ENCODE peak calls at places on chromosomes 11 and 22, in six cellular contexts. C is substantia nigra, N is AML-193, H is Caki2, O is AG08396, G is cerebellum. Z is an unnamed sample.

GRCh38 chr11:69170704-69171103 is 15.0 kb downstream of the SMIM38 start:
- DNase-seq in C (no peak), N (no peak), H (no peak), O (no peak), G (no peak), Z (no peak)

GRCh38 chr22:50153056-50153755 is 17.3 kb upstream of the PANX2 start:
- DNase-seq in C (no peak), N (no peak), H (no peak), O (no peak), G (no peak), Z (no peak)

GRCh38 chr11:65476632-65477270 is 22.1 kb upstream of the MALAT1 start:
- DNase-seq in C (no peak), N (no peak), H (no peak), O (no peak), G (no peak), Z (no peak)

GRCh38 chr22:31895317-31896133 is 48.8 kb upstream of the YWHAH start:
- DNase-seq in C (no peak), N (no peak), H (no peak), O (no peak), G (no peak), Z (no peak)

GRCh38 chr11:44174846-44175245 is 79.4 kb downstream of the EXT2 start:
- DNase-seq in C (no peak), N (no peak), H (no peak), O (no peak), G (no peak), Z (no peak)

GRCh38 chr11:17476317-17477083 is at the start of gene ABCC8:
- DNase-seq in C (peak; percentile 85), N (no peak), H (no peak), O (no peak), G (peak; percentile 61), Z (peak; percentile 28)

GRCh38 chr11:35688023-35688422 is 25.4 kb downstream of the TRIM44 start:
- DNase-seq in C (no peak), N (no peak), H (no peak), O (no peak), G (no peak), Z (no peak)

GRCh38 chr11:94224078-94224477 is 80.3 kb upstream of the IZUMO1R start:
- DNase-seq in C (no peak), N (no peak), H (no peak), O (no peak), G (no peak), Z (no peak)

GRCh38 chr11:129618046-129618569 is 197.5 kb upstream of the TMEM45B start:
- DNase-seq in C (no peak), N (no peak), H (no peak), O (no peak), G (no peak), Z (no peak)

GRCh38 chr11:70074701-70075100 is 3.4 kb upstream of the ANO1 start:
- DNase-seq in C (no peak), N (no peak), H (no peak), O (no peak), G (no peak), Z (no peak)

GRCh38 chr22:26466196-26466595 is 17.4 kb downstream of the HPS4 start:
- DNase-seq in C (peak; percentile 72), N (no peak), H (no peak), O (no peak), G (peak; percentile 92), Z (no peak)

GRCh38 chr11:114033572-114033971 is 25.9 kb upstream of the ZBTB16 start:
- DNase-seq in C (no peak), N (no peak), H (no peak), O (no peak), G (no peak), Z (no peak)

GRCh38 chr22:47049078-47049609 is 286.7 kb downstream of the TBC1D22A start:
- DNase-seq in C (no peak), N (no peak), H (no peak), O (no peak), G (no peak), Z (no peak)

GRCh38 chr11:2689551-2690260 is 10.1 kb downstream of the KCNQ1OT1 start:
- DNase-seq in C (no peak), N (no peak), H (no peak), O (no peak), G (no peak), Z (no peak)

GRCh38 chr11:119318240-119319135 is 1.6 kb upstream of the MCAM start:
- DNase-seq in C (peak; percentile 72), N (no peak), H (no peak), O (peak; percentile 51), G (no peak), Z (no peak)

GRCh38 chr22:44442856-44443595 is 55.0 kb downstream of the RTL6 start:
- DNase-seq in C (no peak), N (no peak), H (no peak), O (no peak), G (no peak), Z (peak; percentile 25)

GRCh38 chr11:363948-364761 is 5.1 kb upstream of the B4GALNT4 start:
- DNase-seq in C (no peak), N (no peak), H (peak; percentile 35), O (peak; percentile 64), G (no peak), Z (no peak)

GRCh38 chr22:36926721-36927435 is 13.4 kb downstream of the CSF2RB start:
- DNase-seq in C (no peak), N (no peak), H (no peak), O (no peak), G (no peak), Z (no peak)

GRCh38 chr11:89175796-89176195 is 1.9 kb upstream of the TYR start:
- DNase-seq in C (no peak), N (no peak), H (no peak), O (no peak), G (no peak), Z (no peak)

GRCh38 chr22:36258750-36259619 is 6.1 kb downstream of the APOL1 start:
- DNase-seq in C (peak; percentile 46), N (no peak), H (no peak), O (no peak), G (no peak), Z (peak; percentile 69)

GRCh38 chr22:25700996-25701815 is 40.8 kb upstream of the MYO18B start:
- DNase-seq in C (peak; percentile 8), N (no peak), H (no peak), O (peak; percentile 28), G (no peak), Z (no peak)

GRCh38 chr11:82239498-82239897 is 494.2 kb downstream of the FAM181B start:
- DNase-seq in C (no peak), N (no peak), H (no peak), O (no peak), G (no peak), Z (no peak)

GRCh38 chr11:2271077-2271326 is 614 bp upstream of the ASCL2 start:
- DNase-seq in C (no peak), N (peak; percentile 43), H (no peak), O (no peak), G (no peak), Z (peak; percentile 2)

GRCh38 chr11:122045181-122045586 is 70.8 kb downstream of the BLID start:
- DNase-seq in C (no peak), N (no peak), H (no peak), O (peak; percentile 17), G (no peak), Z (no peak)

GRCh38 chr22:39174498-39175120 is 22.1 kb upstream of the CBX7 start:
- DNase-seq in C (peak; percentile 58), N (no peak), H (peak; percentile 90), O (peak; percentile 87), G (no peak), Z (peak; percentile 100)

GRCh38 chr22:43854151-43854785 is 8.0 kb downstream of the SULT4A1 start:
- DNase-seq in C (no peak), N (no peak), H (no peak), O (no peak), G (no peak), Z (no peak)

GRCh38 chr11:124612567-124613245 is 1.5 kb downstream of the PANX3 start:
- DNase-seq in C (no peak), N (no peak), H (no peak), O (peak; percentile 18), G (no peak), Z (peak; percentile 23)

GRCh38 chr11:2207212-2207611 is 35.6 kb upstream of the TH start:
- DNase-seq in C (no peak), N (no peak), H (no peak), O (no peak), G (no peak), Z (peak; percentile 1)

GRCh38 chr11:71204748-71205664 is 47.4 kb downstream of the SHANK2 start:
- DNase-seq in C (no peak), N (no peak), H (no peak), O (no peak), G (no peak), Z (no peak)

GRCh38 chr11:95671768-95672167 is 117.8 kb downstream of the FAM76B start:
- DNase-seq in C (no peak), N (no peak), H (no peak), O (no peak), G (no peak), Z (no peak)

GRCh38 chr11:26247340-26247739 is 84.6 kb upstream of the ANO3 start:
- DNase-seq in C (no peak), N (no peak), H (no peak), O (peak; percentile 40), G (peak; percentile 17), Z (no peak)